ENCODE peak calls at places on chromosomes 12 and 14, in seven cellular contexts. V is SK-N-SH, I is K562, D is HepG2, L is GM12878, Y is GM12891, K is H1. H is an unnamed sample.

GRCh38 chr14:35332517-35333346 is 40.5 kb downstream of the PSMA6 start:
- DNase-seq in D (no peak), L (no peak), V (peak), I (no peak), Y (no peak), K (no peak), H (no peak)

GRCh38 chr12:18895540-18895939 is 157.6 kb downstream of the CAPZA3 start:
- DNase-seq in D (no peak), V (no peak), L (no peak), Y (no peak), I (no peak), K (no peak), H (no peak)

GRCh38 chr12:82688035-82688501 is 1.4 kb downstream of the TMTC2 start:
- DNase-seq in L (no peak), K (no peak), I (no peak), Y (no peak), V (peak), D (no peak), H (no peak)

GRCh38 chr12:10959777-10960176 is 20.7 kb upstream of the TAS2R14 start:
- DNase-seq in I (no peak), D (peak), L (no peak), Y (no peak), V (no peak), K (no peak), H (no peak)

GRCh38 chr12:113930249-113930648 is 35.9 kb downstream of the RBM19 start:
- DNase-seq in I (no peak), Y (no peak), V (no peak), L (no peak), D (no peak), K (no peak), H (no peak)

GRCh38 chr12:132317233-132317938 is 12.0 kb downstream of the GALNT9 start:
- DNase-seq in Y (no peak), L (no peak), I (no peak), K (no peak), V (no peak), D (no peak), H (no peak)

GRCh38 chr12:106187155-106187789 is 48.5 kb upstream of the NUAK1 start:
- DNase-seq in L (no peak), K (no peak), V (no peak), D (no peak), Y (no peak), I (no peak), H (no peak)

GRCh38 chr12:113292091-113292490 is 42.8 kb downstream of the SLC8B1 start:
- DNase-seq in Y (no peak), V (no peak), K (no peak), L (no peak), I (no peak), D (no peak), H (no peak)

GRCh38 chr14:39097159-39097558 is 5.9 kb downstream of the SEC23A start:
- DNase-seq in I (no peak), V (no peak), K (no peak), Y (no peak), D (peak), L (no peak), H (no peak)

GRCh38 chr14:77426396-77426795 is 3.1 kb upstream of the NOXRED1 start:
- DNase-seq in K (no peak), V (no peak), Y (no peak), D (no peak), I (no peak), L (no peak), H (no peak)

GRCh38 chr12:53274445-53274844 is 6.3 kb downstream of the ESPL1 start:
- DNase-seq in I (no peak), V (no peak), Y (no peak), K (no peak), D (no peak), L (no peak), H (no peak)

GRCh38 chr12:113208041-113208934 is 13.0 kb upstream of the TPCN1 start:
- DNase-seq in V (no peak), I (no peak), Y (peak), K (no peak), L (peak), D (no peak), H (no peak)

GRCh38 chr12:25054076-25054782 is 105.3 kb upstream of the BCAT1 start:
- DNase-seq in Y (no peak), I (no peak), K (no peak), L (no peak), V (no peak), D (no peak), H (no peak)

GRCh38 chr14:94021416-94022157 is 4.6 kb upstream of the OTUB2 start:
- DNase-seq in Y (no peak), K (no peak), I (no peak), V (no peak), L (no peak), D (peak), H (no peak)
- TF ChIP-seq TAF1 in Y (no peak), K (no peak), I (no peak), V (no peak), L (no peak), D (peak), H (no peak)

GRCh38 chr12:40127408-40127807 is 21.5 kb upstream of the SLC2A13 start:
- DNase-seq in I (no peak), D (no peak), L (no peak), K (no peak), Y (no peak), V (no peak), H (no peak)
- TF ChIP-seq POLR2AphosphoS5 in I (no peak), D (no peak), L (no peak), K (no peak), Y (no peak), V (no peak), H (no peak)

GRCh38 chr12:105083551-105084105 is 630 bp downstream of the ALDH1L2 start:
- DNase-seq in Y (no peak), I (no peak), K (no peak), L (no peak), V (peak), D (no peak), H (no peak)
- TF ChIP-seq TAF1 in Y (no peak), I (no peak), K (no peak), L (no peak), V (no peak), D (no peak), H (no peak)

GRCh38 chr12:27578689-27579372 is 54.8 kb downstream of the PPFIBP1 start:
- DNase-seq in K (no peak), Y (no peak), V (no peak), D (no peak), L (no peak), I (no peak), H (no peak)
- TF ChIP-seq POLR2AphosphoS5 in K (no peak), Y (no peak), V (no peak), D (no peak), L (no peak), I (no peak), H (no peak)

GRCh38 chr14:70601162-70601561 is 707 bp upstream of the MED6 start:
- DNase-seq in D (no peak), V (no peak), Y (no peak), L (no peak), K (no peak), I (no peak), H (no peak)

GRCh38 chr14:70600382-70601157 is at the start of gene MED6:
- DNase-seq in I (peak), V (peak), L (peak), Y (peak), K (peak), D (peak), H (peak)

GRCh38 chr14:70594461-70594860 is 6.0 kb downstream of the MED6 start:
- DNase-seq in D (no peak), L (no peak), I (no peak), Y (no peak), K (no peak), V (no peak), H (no peak)

GRCh38 chr14:70595443-70596185 is 4.8 kb downstream of the MED6 start:
- DNase-seq in D (no peak), L (no peak), I (no peak), Y (no peak), V (no peak), K (no peak), H (no peak)
- TF ChIP-seq TAF1 in D (no peak), L (no peak), I (no peak), Y (no peak), V (no peak), K (no peak), H (no peak)

GRCh38 chr14:104389326-104390220 is 190.0 kb upstream of the C14orf180 start:
- DNase-seq in Y (no peak), L (no peak), I (no peak), D (no peak), K (no peak), V (peak), H (no peak)
- TF ChIP-seq POLR2AphosphoS5 in Y (no peak), L (no peak), I (no peak), D (no peak), K (no peak), V (no peak), H (no peak)

H was measured in GM12892.